ENCODE peak calls at places on chromosomes 11 and 22, in six cellular contexts. O is HCT116, M is breast epithelium, P is endothelial cell of umbilical vein, S is stomach, Q is GM23338. C is an unnamed sample.

GRCh38 chr22:37253164-37253660 is 9.1 kb upstream of the RAC2 start:
- DNase-seq in O (no peak), M (no peak), P (peak), S (no peak), Q (peak), C (no peak)

GRCh38 chr11:130313383-130314183 is 1.1 kb downstream of the ZBTB44 start:
- DNase-seq in O (no peak), M (no peak), P (peak), S (no peak), Q (peak), C (no peak)

GRCh38 chr11:120511116-120511803 is at the start of gene GRIK4:
- DNase-seq in O (peak), M (peak), P (peak), S (peak), Q (peak), C (peak)

GRCh38 chr11:48669146-48669545 is 180.6 kb downstream of the OR4A47 start:
- DNase-seq in O (no peak), M (no peak), P (no peak), S (no peak), Q (no peak), C (no peak)

GRCh38 chr11:75625970-75626691 is 42.7 kb downstream of the MAP6 start:
- DNase-seq in O (no peak), M (no peak), P (no peak), S (no peak), Q (no peak), C (no peak)

GRCh38 chr11:66564538-66564937 is 3.9 kb downstream of the CTSF start:
- DNase-seq in O (no peak), M (no peak), P (no peak), S (no peak), Q (no peak), C (no peak)

GRCh38 chr22:46846154-46846831 is 83.8 kb downstream of the TBC1D22A start:
- DNase-seq in O (no peak), M (no peak), P (peak), S (no peak), Q (no peak), C (no peak)

GRCh38 chr22:21697866-21698265 is 32.1 kb downstream of the PPIL2 start:
- DNase-seq in O (no peak), M (no peak), P (no peak), S (no peak), Q (no peak), C (no peak)

GRCh38 chr11:128515766-128516466 is 71.4 kb downstream of the ETS1 start:
- DNase-seq in O (no peak), M (no peak), P (no peak), S (no peak), Q (no peak), C (no peak)

GRCh38 chr11:38547464-38547863 is 1949.4 kb upstream of the RAG2 start:
- DNase-seq in O (no peak), M (no peak), P (no peak), S (no peak), Q (no peak), C (no peak)

GRCh38 chr11:47438721-47439120 is 10.2 kb downstream of the RAPSN start:
- DNase-seq in O (no peak), M (no peak), P (no peak), S (no peak), Q (peak), C (no peak)

GRCh38 chr11:100632970-100633452 is 54.1 kb upstream of the ARHGAP42 start:
- DNase-seq in O (no peak), M (peak), P (peak), S (peak), Q (no peak), C (peak)

GRCh38 chr11:33558097-33558496 is 142.5 kb downstream of the C11orf91 start:
- DNase-seq in O (no peak), M (no peak), P (no peak), S (no peak), Q (no peak), C (no peak)

GRCh38 chr11:57646221-57646620 is 3.5 kb downstream of the YPEL4 start:
- DNase-seq in O (no peak), M (no peak), P (no peak), S (no peak), Q (no peak), C (peak)

GRCh38 chr11:20029193-20029592 is 131.1 kb downstream of the DBX1 start:
- DNase-seq in O (no peak), M (no peak), P (no peak), S (no peak), Q (no peak), C (no peak)

DNA sequence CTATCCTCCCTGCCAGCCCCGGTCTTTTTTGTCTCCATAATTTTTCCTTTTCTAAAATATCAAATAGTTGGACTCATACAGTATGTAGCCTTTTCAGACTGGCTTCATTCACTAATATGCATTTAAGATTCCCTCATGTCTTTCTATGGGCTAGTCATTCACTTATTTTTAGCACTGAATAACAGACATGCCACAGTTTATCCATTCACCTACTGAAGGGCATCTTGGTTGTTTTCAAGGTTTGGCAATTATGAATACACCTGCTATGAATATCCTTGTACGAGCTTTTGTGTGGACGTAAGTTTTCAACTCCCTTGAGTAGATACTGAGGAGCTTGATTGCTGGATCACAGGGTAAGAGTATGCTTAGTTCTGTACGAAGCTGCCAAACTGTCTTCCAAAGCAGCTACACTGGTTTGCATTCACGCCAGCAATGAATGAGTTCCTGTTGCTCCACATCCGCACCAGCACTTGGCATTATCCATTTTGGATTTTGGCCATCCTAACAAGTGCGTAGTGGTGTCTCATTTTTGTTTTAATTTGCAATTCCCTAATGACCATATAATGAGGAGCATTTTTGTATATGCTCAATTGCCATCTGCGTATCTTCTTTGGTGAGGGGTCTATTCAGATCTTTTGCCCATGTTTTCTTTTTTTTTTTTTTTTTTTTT is 21.1 kb downstream of the ALG12 start:
- DNase-seq in O (no peak), M (no peak), P (no peak), S (no peak), Q (no peak), C (no peak)
- TF ChIP-seq POLR2AphosphoS5 in O (no peak), M (no peak), P (no peak), S (no peak), Q (no peak), C (no peak)

DNA sequence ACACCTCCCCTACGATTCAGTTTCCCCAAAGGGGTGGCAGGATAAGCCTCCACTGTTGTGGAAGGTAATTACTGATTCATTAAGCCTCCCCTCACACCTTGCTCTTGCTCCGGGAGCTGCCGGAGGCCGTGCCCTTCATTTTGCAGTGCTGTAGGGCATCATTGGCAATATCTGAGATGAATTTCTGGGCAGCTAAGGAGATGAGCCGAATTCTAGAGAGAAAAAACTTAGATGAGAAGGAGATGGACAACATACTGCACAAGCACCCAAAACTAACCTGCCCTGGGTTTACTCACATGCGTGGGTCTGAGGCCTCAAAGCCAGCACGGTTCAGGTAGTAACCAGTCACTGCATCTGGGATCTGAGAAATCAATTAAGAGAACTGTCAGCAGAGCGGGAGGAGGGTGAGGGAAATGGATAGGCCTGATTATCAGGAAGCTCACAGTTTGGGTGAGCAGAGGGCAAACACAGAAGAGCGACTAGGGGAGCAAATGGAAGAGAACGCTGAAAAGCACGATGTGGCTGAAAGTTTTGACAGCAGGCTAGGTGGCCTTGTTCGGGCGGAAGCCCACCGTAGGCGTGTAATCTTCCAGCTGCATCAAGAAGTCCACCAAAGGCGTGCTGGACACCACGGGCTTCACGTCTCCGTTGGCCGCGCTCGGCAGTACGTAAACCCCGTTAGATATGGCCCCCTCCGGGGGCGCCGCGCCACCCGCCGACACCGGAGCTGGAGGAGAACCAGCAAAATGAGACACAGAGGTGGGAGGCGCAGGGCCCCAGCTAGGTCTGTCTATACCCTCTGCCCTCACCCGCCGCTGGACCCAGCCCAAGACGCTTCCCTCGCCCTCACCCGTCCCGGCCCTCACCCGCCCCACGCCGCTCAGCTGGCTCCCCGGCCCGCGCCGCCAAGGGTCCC is 666 bp downstream of the TAF10 start:
- DNase-seq in O (no peak), M (peak), P (peak), S (no peak), Q (peak), C (peak)
- TF ChIP-seq POLR2AphosphoS5 in O (peak), M (no peak), P (no peak), S (peak), Q (no peak), C (peak)

DNA sequence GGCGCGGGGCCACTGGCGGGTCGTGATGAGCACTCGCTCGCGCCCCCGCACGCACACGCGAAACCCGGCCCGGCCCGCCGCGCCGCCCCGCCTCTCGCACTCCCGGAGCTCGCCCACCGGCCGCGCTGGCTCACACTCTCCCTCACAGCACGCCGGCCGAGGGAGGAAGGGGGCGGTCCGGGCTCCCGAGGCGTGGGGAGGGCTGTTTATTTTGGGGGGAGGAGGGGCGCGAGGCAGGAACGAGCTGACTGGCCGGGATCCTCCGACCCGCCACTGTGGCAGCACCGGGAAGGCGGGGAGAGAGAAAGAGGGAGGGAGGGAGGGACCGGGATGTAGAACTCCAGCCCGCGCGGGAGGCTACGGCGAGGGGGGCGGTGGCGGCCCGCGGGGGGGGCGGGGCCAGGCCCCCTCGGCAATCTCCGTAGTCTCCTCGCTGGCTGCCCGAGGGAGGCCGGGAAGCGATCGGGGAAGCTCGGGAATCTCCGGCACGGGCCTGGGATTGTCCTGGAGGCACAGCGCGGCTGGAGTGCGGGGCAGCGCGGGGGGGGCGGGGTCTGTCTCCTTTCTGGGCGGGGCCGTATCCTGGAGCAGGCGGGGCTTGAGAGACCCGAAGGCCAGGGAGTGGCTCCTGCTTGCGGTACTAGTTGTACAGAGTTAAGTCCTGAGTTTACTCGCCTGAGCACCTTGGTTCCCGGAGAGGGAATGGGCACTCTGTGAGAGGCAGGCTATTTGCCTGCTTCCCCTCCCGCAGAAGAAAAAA is at the start of gene RBFOX2:
- DNase-seq in O (peak), M (peak), P (peak), S (peak), Q (peak), C (peak)
- TF ChIP-seq POLR2AphosphoS5 in O (peak), M (peak), P (no peak), S (peak), Q (peak), C (peak)

GRCh38 chr11:114400974-114401223 is 433 bp downstream of the RBM7 start:
- DNase-seq in O (no peak), M (no peak), P (no peak), S (no peak), Q (no peak), C (no peak)
- TF ChIP-seq POLR2AphosphoS5 in O (no peak), M (no peak), P (no peak), S (no peak), Q (no peak), C (no peak)

GRCh38 chr11:11381471-11382100 is 28.5 kb upstream of the CSNK2A3 start:
- DNase-seq in O (no peak), M (no peak), P (peak), S (no peak), Q (no peak), C (no peak)
- TF ChIP-seq POLR2AphosphoS5 in O (no peak), M (no peak), P (no peak), S (no peak), Q (no peak), C (no peak)

DNA sequence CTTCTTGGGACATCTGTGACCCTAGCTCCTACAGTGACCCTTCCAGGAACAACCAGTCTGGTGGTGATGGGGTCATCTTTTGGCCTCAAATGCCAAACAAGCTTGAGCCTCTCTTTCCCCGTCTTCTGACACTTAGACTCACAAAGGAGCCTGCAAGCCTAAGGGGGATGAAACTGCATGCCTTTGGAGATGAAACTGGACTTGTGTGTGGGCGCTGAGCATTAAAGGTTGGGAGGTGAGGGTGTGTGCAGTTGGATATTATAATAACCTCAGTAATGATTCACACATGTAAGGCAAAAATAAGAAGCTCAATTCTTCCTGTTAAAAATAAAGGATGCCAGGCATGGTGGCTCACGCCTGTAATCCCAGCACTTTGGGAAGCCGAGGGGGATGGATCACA is 35.5 kb downstream of the SDHD start:
- DNase-seq in O (no peak), M (no peak), P (no peak), S (no peak), Q (no peak), C (no peak)
- TF ChIP-seq POLR2AphosphoS5 in O (no peak), M (no peak), P (no peak), S (no peak), Q (no peak), C (no peak)

GRCh38 chr11:111939836-111940604 is 2.9 kb downstream of the DIXDC1 start:
- DNase-seq in O (no peak), M (no peak), P (peak), S (no peak), Q (no peak), C (no peak)

GRCh38 chr11:111937461-111937769 is 272 bp downstream of the DIXDC1 start:
- DNase-seq in O (no peak), M (no peak), P (no peak), S (no peak), Q (no peak), C (no peak)

GRCh38 chr11:111937859-111938258 is 716 bp downstream of the DIXDC1 start:
- DNase-seq in O (no peak), M (no peak), P (peak), S (no peak), Q (peak), C (no peak)

GRCh38 chr11:111936045-111936400 is 1.1 kb upstream of the DIXDC1 start:
- DNase-seq in O (no peak), M (no peak), P (peak), S (no peak), Q (no peak), C (no peak)

DNA sequence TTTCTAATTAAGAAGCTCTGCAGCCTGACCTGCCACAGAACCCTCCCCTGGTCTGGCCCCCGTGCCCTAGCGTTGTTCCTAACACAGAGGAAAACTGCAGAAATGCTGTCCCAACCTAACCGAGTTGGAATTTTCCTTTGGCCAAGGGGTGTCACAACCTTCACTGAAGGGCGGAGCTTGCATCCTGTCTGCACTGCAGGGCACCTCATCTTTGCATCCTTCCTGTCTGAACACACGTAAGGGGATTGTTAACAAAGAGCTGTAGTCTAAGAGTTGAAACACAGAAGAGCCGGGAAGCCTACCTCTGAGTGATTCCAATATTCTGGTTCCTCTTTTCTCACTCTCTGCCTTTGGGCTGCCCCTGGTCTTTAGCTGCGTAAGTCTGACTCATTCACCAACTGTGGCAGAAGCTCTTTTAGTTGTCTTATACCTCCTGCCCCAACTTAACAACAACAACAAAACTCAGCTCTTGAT is 1.6 kb downstream of the DIXDC1 start:
- DNase-seq in O (no peak), M (no peak), P (peak), S (no peak), Q (peak), C (no peak)
- TF ChIP-seq POLR2AphosphoS5 in O (no peak), M (peak), P (no peak), S (no peak), Q (no peak), C (no peak)

C was measured in sigmoid colon.